ENCODE peak calls at places on chromosomes 6 and 20, in ten cellular contexts. E, J, U, T, B, I, P, O, S and K are unnamed samples.

GRCh38 chr20:7926767-7927166 is 13.5 kb downstream of the HAO1 start:
- DNase-seq in E (peak; percentile 51), J (no peak), U (no peak), T (no peak), B (peak; percentile 5), I (peak; percentile 36), P (no peak), O (peak; percentile 41), S (no peak), K (no peak)

GRCh38 chr6:107246972-107247615 is 131.8 kb upstream of the BEND3 start:
- DNase-seq in E (no peak), J (no peak), U (no peak), T (no peak), B (no peak), I (peak; percentile 90), P (no peak), O (no peak), S (no peak), K (no peak)

GRCh38 chr6:113833537-113833936 is 23.6 kb upstream of the MARCKS start:
- DNase-seq in E (peak; percentile 87), J (no peak), U (no peak), T (no peak), B (no peak), I (peak; percentile 53), P (no peak), O (no peak), S (no peak), K (no peak)

GRCh38 chr6:135884136-135884535 is 32.6 kb downstream of the PDE7B start:
- DNase-seq in E (no peak), J (no peak), U (no peak), T (no peak), B (no peak), I (no peak), P (no peak), O (no peak), S (no peak), K (no peak)

GRCh38 chr6:22821664-22822320 is 252.4 kb downstream of the HDGFL1 start:
- DNase-seq in E (peak; percentile 58), J (no peak), U (no peak), T (no peak), B (no peak), I (no peak), P (no peak), O (no peak), S (no peak), K (no peak)

GRCh38 chr20:1337441-1337840 is 8.5 kb upstream of the SDCBP2 start:
- DNase-seq in E (no peak), J (peak; percentile 7), U (no peak), T (no peak), B (no peak), I (no peak), P (no peak), O (no peak), S (no peak), K (no peak)

GRCh38 chr6:9502991-9503761 is 911.7 kb downstream of the TFAP2A start:
- DNase-seq in E (peak; percentile 94), J (no peak), U (no peak), T (no peak), B (no peak), I (peak; percentile 80), P (no peak), O (no peak), S (no peak), K (no peak)

GRCh38 chr6:130975325-130975724 is 87.7 kb downstream of the EPB41L2 start:
- DNase-seq in E (peak; percentile 51), J (no peak), U (no peak), T (no peak), B (no peak), I (peak; percentile 58), P (no peak), O (no peak), S (no peak), K (no peak)

DNA sequence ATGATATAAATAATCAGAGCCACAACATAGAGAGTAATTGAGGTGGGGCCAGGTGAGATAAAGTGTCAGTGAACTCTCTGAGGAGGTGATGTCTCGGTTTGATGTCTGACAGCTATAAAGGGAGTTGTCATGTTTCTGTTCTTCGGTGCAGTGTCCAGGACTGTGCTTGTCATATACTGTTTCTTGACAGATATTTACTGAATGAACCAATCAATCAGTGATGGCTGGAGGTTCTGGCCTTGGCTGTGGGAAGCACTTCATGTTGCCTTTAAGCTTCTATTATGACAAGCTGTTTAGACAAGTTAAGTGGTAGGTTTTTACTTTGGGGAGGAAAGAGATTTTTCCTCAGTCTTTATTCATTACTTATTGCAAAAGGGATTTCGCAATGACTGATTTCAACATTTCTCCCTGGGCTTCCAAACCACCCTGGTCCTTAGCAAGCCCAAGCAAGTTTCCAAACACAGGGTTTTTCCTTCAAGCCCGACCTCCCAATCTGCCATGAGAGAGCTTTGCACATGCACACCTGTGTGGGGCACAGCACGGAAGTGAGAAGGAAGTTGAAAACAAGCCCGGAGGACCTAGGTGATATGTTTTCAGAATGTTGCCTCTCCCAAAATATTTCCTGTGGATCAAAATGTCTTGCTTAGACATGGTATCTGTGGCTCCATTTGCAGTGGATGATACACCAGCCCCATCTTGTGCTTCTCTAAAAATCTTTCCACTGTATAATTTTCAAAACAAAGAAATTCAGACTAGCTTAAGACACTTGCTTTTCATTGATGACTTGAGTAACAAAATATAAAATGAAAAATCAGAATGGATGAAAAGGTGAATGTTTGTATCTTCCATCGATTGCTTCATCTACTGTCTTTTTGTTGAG is 567.3 kb upstream of the BTBD3 start:
- DNase-seq in E (peak; percentile 50), J (no peak), U (no peak), T (no peak), B (no peak), I (peak; percentile 100), P (no peak), O (no peak), S (no peak), K (no peak)
- TF ChIP-seq CTCF in E (peak; percentile 16), J (no peak), U (no peak), T (no peak), B (no peak), I (peak; percentile 40), P (no peak), O (no peak), S (no peak), K (no peak)

GRCh38 chr20:45235995-45236394 is 14.8 kb downstream of the SEMG2 start:
- DNase-seq in E (no peak), J (peak; percentile 86), U (no peak), T (no peak), B (no peak), I (no peak), P (no peak), O (no peak), S (no peak), K (no peak)
- TF ChIP-seq CTCF in E (no peak), J (peak; percentile 89), U (no peak), T (no peak), B (peak; percentile 52), I (peak; percentile 81), P (no peak), O (peak; percentile 40), S (no peak), K (peak; percentile 36)

GRCh38 chr6:35062676-35063574 is 78.2 kb downstream of the TCP11 start:
- DNase-seq in E (no peak), J (no peak), U (no peak), T (no peak), B (no peak), I (no peak), P (no peak), O (no peak), S (no peak), K (no peak)

GRCh38 chr6:35063701-35064507 is 77.2 kb downstream of the TCP11 start:
- DNase-seq in E (no peak), J (no peak), U (no peak), T (no peak), B (no peak), I (no peak), P (peak; percentile 46), O (no peak), S (no peak), K (no peak)

GRCh38 chr6:35065441-35065800 is 75.7 kb downstream of the TCP11 start:
- DNase-seq in E (no peak), J (no peak), U (no peak), T (no peak), B (no peak), I (no peak), P (no peak), O (no peak), S (no peak), K (no peak)

GRCh38 chr6:35065870-35066269 is 75.3 kb downstream of the TCP11 start:
- DNase-seq in E (no peak), J (no peak), U (no peak), T (no peak), B (no peak), I (no peak), P (no peak), O (no peak), S (no peak), K (no peak)

DNA sequence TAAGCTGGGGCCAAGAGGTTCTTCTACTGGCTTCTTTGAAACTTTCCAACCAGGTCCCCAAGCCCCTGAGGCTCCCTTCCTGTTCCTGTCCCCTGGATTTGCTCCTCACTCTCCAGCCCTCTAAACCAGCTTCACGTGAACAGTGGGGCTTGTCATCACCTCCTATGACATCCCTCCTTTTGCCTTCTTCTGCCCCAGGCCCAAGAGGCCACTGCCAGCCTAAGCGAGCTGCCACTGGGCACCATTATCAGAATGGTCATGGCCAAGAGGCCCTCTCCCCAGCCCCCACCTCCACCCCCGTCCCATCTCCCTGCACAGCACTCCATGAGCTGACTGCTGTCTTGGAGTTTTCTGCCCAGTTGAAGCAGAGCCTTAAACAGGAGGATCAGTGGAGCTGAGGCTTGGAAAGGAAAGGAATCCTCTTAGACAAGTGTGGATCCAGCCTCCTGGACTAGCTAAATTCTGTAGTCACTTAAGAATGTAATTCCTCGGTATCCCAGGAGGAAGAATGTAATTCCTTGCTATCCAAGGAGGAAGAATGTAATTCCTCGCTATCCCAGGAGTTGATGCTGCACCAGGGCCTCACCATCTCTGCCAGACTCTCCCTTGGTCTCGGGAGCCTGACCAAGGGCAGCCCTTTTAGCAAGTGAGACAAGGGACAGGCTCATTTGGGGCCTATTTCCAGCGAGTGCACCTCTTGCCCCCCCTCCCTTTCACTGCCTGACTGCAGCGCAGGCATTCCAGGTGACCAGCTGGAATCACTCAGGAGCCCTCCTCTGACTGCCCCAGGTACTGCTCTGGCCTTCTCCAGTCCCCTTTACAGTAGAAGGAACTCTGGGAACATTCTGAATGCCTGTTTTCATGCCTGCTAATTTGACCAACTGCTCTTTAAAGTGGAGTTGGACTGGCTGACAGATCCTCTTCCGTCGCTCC is 76.4 kb downstream of the TCP11 start:
- DNase-seq in E (no peak), J (peak; percentile 82), U (no peak), T (no peak), B (peak; percentile 58), I (no peak), P (no peak), O (no peak), S (no peak), K (no peak)
- TF ChIP-seq CTCF in E (no peak), J (peak; percentile 68), U (no peak), T (peak; percentile 18), B (no peak), I (no peak), P (no peak), O (no peak), S (no peak), K (no peak)

GRCh38 chr6:14463110-14463509 is 345.5 kb downstream of the CD83 start:
- DNase-seq in E (no peak), J (no peak), U (no peak), T (no peak), B (no peak), I (no peak), P (no peak), O (no peak), S (no peak), K (no peak)

GRCh38 chr6:14464716-14465115 is 347.1 kb downstream of the CD83 start:
- DNase-seq in E (no peak), J (no peak), U (no peak), T (no peak), B (no peak), I (no peak), P (no peak), O (no peak), S (no peak), K (no peak)

GRCh38 chr6:14466278-14466677 is 348.7 kb downstream of the CD83 start:
- DNase-seq in E (peak; percentile 79), J (no peak), U (no peak), T (no peak), B (no peak), I (no peak), P (no peak), O (no peak), S (no peak), K (no peak)

GRCh38 chr6:14462135-14462905 is 344.7 kb downstream of the CD83 start:
- DNase-seq in E (no peak), J (no peak), U (no peak), T (no peak), B (no peak), I (no peak), P (no peak), O (no peak), S (no peak), K (no peak)

GRCh38 chr6:14464049-14464448 is 346.5 kb downstream of the CD83 start:
- DNase-seq in E (peak; percentile 28), J (peak; percentile 70), U (no peak), T (no peak), B (no peak), I (no peak), P (no peak), O (no peak), S (no peak), K (no peak)
- TF ChIP-seq CTCF in E (peak; percentile 32), J (peak; percentile 56), U (no peak), T (no peak), B (no peak), I (no peak), P (no peak), O (no peak), S (no peak), K (no peak)